ENCODE peak calls at places on chromosomes 13 and 19, in seven cellular contexts. Q, I, Z, P, Y, C and L are unnamed samples.

GRCh38 chr13:49240017-49240416 is 7.7 kb upstream of the CDADC1 start:
- DNase-seq in Q (no peak), Y (no peak), I (peak; percentile 45), Z (no peak), P (no peak), C (peak; percentile 39), L (peak; percentile 52)

GRCh38 chr19:29812080-29812880 is 489 bp downstream of the CCNE1 start:
- DNase-seq in Q (no peak), I (no peak), C (no peak), P (peak; percentile 71), Z (no peak), Y (peak; percentile 28), L (no peak)

GRCh38 chr19:2653717-2654584 is 48.5 kb downstream of the GNG7 start:
- DNase-seq in C (no peak), Z (no peak), Y (peak; percentile 39), Q (no peak), P (peak; percentile 16), I (no peak), L (no peak)

GRCh38 chr19:29385191-29385795 is 140.5 kb upstream of the VSTM2B start:
- DNase-seq in C (no peak), Y (no peak), Z (no peak), P (no peak), Q (no peak), I (no peak), L (no peak)

GRCh38 chr19:48918801-48919247 is 14.7 kb upstream of the DHDH start:
- DNase-seq in C (no peak), I (no peak), P (peak; percentile 75), Q (no peak), Y (no peak), Z (no peak), L (peak; percentile 15)

GRCh38 chr13:85544756-85545155 is 254.5 kb downstream of the SLITRK6 start:
- DNase-seq in I (no peak), Q (no peak), Y (no peak), Z (no peak), P (no peak), C (no peak), L (no peak)

GRCh38 chr19:51798958-51799310 is 4.0 kb downstream of the FPR3 start:
- DNase-seq in C (no peak), P (no peak), I (no peak), Q (peak; percentile 42), Y (no peak), Z (no peak), L (no peak)

GRCh38 chr19:1302534-1303239 is 17.0 kb downstream of the EFNA2 start:
- DNase-seq in Q (no peak), Y (no peak), P (no peak), C (no peak), Z (no peak), I (no peak), L (no peak)

GRCh38 chr13:109211616-109212015 is 574.8 kb downstream of the IRS2 start:
- DNase-seq in Y (no peak), P (peak; percentile 46), C (peak; percentile 54), Z (peak; percentile 95), I (no peak), Q (no peak), L (peak; percentile 85)
- H3K27ac ChIP-seq in Y (no peak overlapping the region), P (no peak overlapping the region), C (no peak overlapping the region), Z (peak overlapping the region; percentile 62), I (no peak overlapping the region), Q (no peak overlapping the region), L (no peak overlapping the region)

GRCh38 chr19:57319869-57320179 is 448 bp upstream of the ZNF543 start:
- DNase-seq in Q (no peak), I (no peak), C (no peak), Y (no peak), Z (no peak), P (no peak), L (no peak)

GRCh38 chr19:57320180-57321084 is at the start of gene ZNF543:
- DNase-seq in Z (peak; percentile 92), I (peak; percentile 98), Y (peak; percentile 87), C (peak; percentile 96), P (peak; percentile 98), Q (peak; percentile 93), L (peak; percentile 98)

GRCh38 chr19:57321164-57321563 is 892 bp downstream of the ZNF543 start:
- DNase-seq in I (no peak), Z (no peak), Q (no peak), Y (no peak), C (no peak), P (no peak), L (no peak)

GRCh38 chr19:57324992-57325391 is 4.7 kb downstream of the ZNF543 start:
- DNase-seq in Z (no peak), P (no peak), C (no peak), Y (no peak), Q (no peak), I (no peak), L (no peak)

GRCh38 chr19:57321746-57322145 is 1.5 kb downstream of the ZNF543 start:
- DNase-seq in Y (no peak), Q (no peak), I (no peak), P (no peak), Z (no peak), C (no peak), L (no peak)
- H3K27ac ChIP-seq in Y (no peak overlapping the region), Q (no peak overlapping the region), I (no peak overlapping the region), P (no peak overlapping the region), Z (no peak overlapping the region), C (peak overlapping the region; percentile 72), L (no peak overlapping the region)

DNA sequence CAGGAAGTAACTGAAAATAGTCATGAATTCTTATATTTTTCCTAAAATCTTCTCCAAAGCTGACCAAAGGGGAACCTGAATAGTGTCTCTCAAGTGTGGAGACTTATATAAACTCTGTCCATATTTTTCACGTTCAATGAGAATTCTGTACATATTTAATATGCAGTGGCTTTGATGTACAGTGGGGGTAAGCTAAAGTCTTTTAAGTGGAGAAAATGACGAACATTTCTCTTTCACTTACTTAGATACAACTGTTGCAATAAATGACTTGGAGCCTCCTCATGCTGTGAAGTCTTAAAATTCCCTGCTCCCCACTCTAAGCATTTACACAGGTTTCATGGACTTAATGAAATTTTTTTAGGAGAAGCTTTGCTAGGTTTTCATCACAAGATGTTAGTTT is 1196.7 kb downstream of the EFNB2 start:
- DNase-seq in P (no peak), Y (no peak), Z (no peak), Q (no peak), C (no peak), I (no peak), L (no peak)
- H3K27ac ChIP-seq in P (no peak overlapping the region), Y (no peak overlapping the region), Z (no peak overlapping the region), Q (no peak overlapping the region), C (no peak overlapping the region), I (no peak overlapping the region), L (no peak overlapping the region)

GRCh38 chr19:57233207-57233606 is 2.4 kb downstream of the AURKC start:
- DNase-seq in P (no peak), Z (no peak), C (no peak), Y (no peak), I (no peak), Q (no peak), L (no peak)

GRCh38 chr19:57231686-57232085 is 863 bp downstream of the AURKC start:
- DNase-seq in C (no peak), I (no peak), P (no peak), Y (no peak), Q (no peak), Z (no peak), L (no peak)

DNA sequence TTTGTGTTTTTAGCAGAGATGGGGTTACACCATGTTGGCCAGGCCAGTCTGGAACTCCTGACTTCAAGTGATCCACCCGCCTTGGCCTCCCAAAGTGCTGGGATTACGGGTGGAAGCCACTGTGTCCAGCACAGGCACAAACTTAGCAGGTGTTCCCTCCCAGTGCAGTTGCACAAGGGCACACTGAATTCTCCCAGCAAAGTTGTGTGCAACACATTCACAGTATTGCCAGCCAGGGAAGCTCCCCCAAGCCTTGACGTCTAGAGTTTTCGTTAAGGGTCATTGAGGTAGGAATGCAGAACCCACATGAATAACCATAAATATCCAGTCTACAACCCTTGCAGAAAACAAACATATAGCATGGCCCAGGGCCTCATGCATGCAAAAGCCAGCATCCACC is 3.4 kb upstream of the AURKC start:
- DNase-seq in P (no peak), Q (no peak), I (no peak), C (no peak), Y (no peak), Z (no peak), L (no peak)
- H3K27ac ChIP-seq in P (no peak overlapping the region), Q (no peak overlapping the region), I (no peak overlapping the region), C (no peak overlapping the region), Y (no peak overlapping the region), Z (no peak overlapping the region), L (no peak overlapping the region)

GRCh38 chr19:5967994-5968430 is 9.9 kb downstream of the RANBP3 start:
- DNase-seq in Q (peak; percentile 74), I (peak; percentile 90), Z (no peak), C (peak; percentile 67), Y (peak; percentile 70), P (peak; percentile 79), L (peak; percentile 81)

GRCh38 chr19:5966941-5967340 is 11.0 kb downstream of the RANBP3 start:
- DNase-seq in P (no peak), I (no peak), C (no peak), Y (no peak), Q (no peak), Z (no peak), L (no peak)

GRCh38 chr19:5964816-5965565 is 12.9 kb downstream of the RANBP3 start:
- DNase-seq in Q (no peak), I (no peak), C (no peak), Z (no peak), P (peak; percentile 15), Y (no peak), L (no peak)

GRCh38 chr19:5967571-5967970 is 10.4 kb downstream of the RANBP3 start:
- DNase-seq in Y (no peak), I (no peak), Q (no peak), C (no peak), P (no peak), Z (no peak), L (no peak)

GRCh38 chr19:5966215-5966614 is 11.7 kb downstream of the RANBP3 start:
- DNase-seq in C (no peak), Z (no peak), P (no peak), Q (no peak), I (peak; percentile 91), Y (no peak), L (no peak)
- H3K27ac ChIP-seq in C (no peak overlapping the region), Z (no peak overlapping the region), P (no peak overlapping the region), Q (no peak overlapping the region), I (peak overlapping the region; percentile 94), Y (peak overlapping the region; percentile 6), L (no peak overlapping the region)